ENCODE peak calls at places on chromosomes 13 and 19, in ten cellular contexts. Y is IMR-90, D is adrenal gland, W is gastrocnemius medialis, O is heart left ventricle, H is transverse colon, R is body of pancreas, L is stomach, X is ovary, E is suprapubic skin. V is an unnamed sample.
A peak's percentile ranks its signal among the peaks of the same experiment; 100 is the strongest.

GRCh38 chr19:47228168-47228936 is 2.6 kb downstream of the BBC3 start:
- DNase-seq in R (peak; percentile 58), H (peak; percentile 74), E (no peak), D (peak; percentile 65), O (peak; percentile 60), Y (peak; percentile 17), X (peak; percentile 54), L (peak; percentile 45), W (peak; percentile 44), V (peak; percentile 45)

GRCh38 chr13:110119943-110120905 is 186.7 kb downstream of the COL4A1 start:
- DNase-seq in D (no peak), E (no peak), H (no peak), O (peak; percentile 3), L (no peak), Y (peak; percentile 41), R (no peak), W (no peak), X (no peak), V (no peak)

GRCh38 chr13:74661851-74662250 is 527.6 kb upstream of the KLF12 start:
- DNase-seq in L (no peak), Y (no peak), O (no peak), D (no peak), H (no peak), X (no peak), W (no peak), R (no peak), E (no peak), V (no peak)

GRCh38 chr13:104466016-104466415 is 1399.8 kb upstream of the SLC10A2 start:
- DNase-seq in H (no peak), O (no peak), D (no peak), R (no peak), L (no peak), W (no peak), E (no peak), X (no peak), Y (no peak), V (no peak)

GRCh38 chr19:7869910-7870511 is 4.2 kb downstream of the PRR36 start:
- DNase-seq in Y (peak; percentile 8), D (peak; percentile 94), E (no peak), H (peak; percentile 63), L (peak; percentile 68), R (peak; percentile 82), X (peak; percentile 93), O (no peak), W (no peak), V (no peak)

GRCh38 chr13:75425216-75426009 is 56.6 kb downstream of the TBC1D4 start:
- DNase-seq in H (no peak), Y (no peak), O (no peak), L (no peak), D (no peak), X (no peak), W (no peak), R (no peak), E (no peak), V (no peak)

GRCh38 chr19:18478545-18479311 is 40.8 kb upstream of the ISYNA1 start:
- DNase-seq in D (peak; percentile 84), O (peak; percentile 83), Y (peak; percentile 94), H (peak; percentile 76), R (peak; percentile 58), E (peak; percentile 93), X (peak; percentile 71), L (peak; percentile 70), W (peak; percentile 73), V (peak; percentile 87)

GRCh38 chr13:86282450-86282849 is 483.2 kb upstream of the SLITRK6 start:
- DNase-seq in Y (no peak), O (no peak), E (no peak), H (no peak), D (no peak), X (no peak), W (no peak), L (no peak), R (no peak), V (no peak)

GRCh38 chr13:106038752-106039151 is 496.7 kb downstream of the EFNB2 start:
- DNase-seq in D (no peak), W (no peak), L (no peak), E (no peak), O (no peak), H (no peak), Y (peak; percentile 90), X (no peak), R (no peak), V (no peak)

GRCh38 chr13:57633141-57633949 is 1.8 kb downstream of the PCDH17 start:
- DNase-seq in X (peak; percentile 10), D (peak; percentile 24), W (no peak), R (peak; percentile 71), O (peak; percentile 81), L (peak; percentile 26), Y (no peak), E (no peak), H (peak; percentile 13), V (peak; percentile 87)
- H3K4me3 ChIP-seq in X (peak overlapping the region; percentile 15), D (peak overlapping the region; percentile 64), W (peak overlapping the region; percentile 60), R (peak overlapping the region; percentile 25), O (peak overlapping the region; percentile 46), L (peak overlapping the region; percentile 53), Y (no peak overlapping the region), E (peak overlapping the region; percentile 53), H (peak overlapping the region; percentile 4), V (no peak overlapping the region)

GRCh38 chr13:50419896-50420295 is 404.7 kb downstream of the KCNRG start:
- DNase-seq in E (no peak), Y (no peak), R (no peak), L (peak; percentile 36), W (no peak), X (peak; percentile 29), O (peak; percentile 63), H (no peak), D (peak; percentile 29), V (no peak)
- TF ChIP-seq POLR2A in E (no peak), Y (no peak), R (no peak), L (no peak), W (no peak), X (no peak), O (no peak), H (no peak), D (no peak), V (no peak)

GRCh38 chr19:19997656-19998268 is 41.5 kb downstream of the ZNF682 start:
- DNase-seq in D (peak; percentile 7), Y (no peak), O (peak; percentile 11), E (no peak), L (peak; percentile 27), W (no peak), X (no peak), H (peak; percentile 24), R (peak; percentile 79), V (no peak)
- TF ChIP-seq CTCF in D (peak; percentile 54), Y (no peak), O (peak; percentile 73), E (peak; percentile 69), L (no peak), W (peak; percentile 50), X (peak; percentile 13), H (peak; percentile 55), R (peak; percentile 77), V (no peak)

DNA sequence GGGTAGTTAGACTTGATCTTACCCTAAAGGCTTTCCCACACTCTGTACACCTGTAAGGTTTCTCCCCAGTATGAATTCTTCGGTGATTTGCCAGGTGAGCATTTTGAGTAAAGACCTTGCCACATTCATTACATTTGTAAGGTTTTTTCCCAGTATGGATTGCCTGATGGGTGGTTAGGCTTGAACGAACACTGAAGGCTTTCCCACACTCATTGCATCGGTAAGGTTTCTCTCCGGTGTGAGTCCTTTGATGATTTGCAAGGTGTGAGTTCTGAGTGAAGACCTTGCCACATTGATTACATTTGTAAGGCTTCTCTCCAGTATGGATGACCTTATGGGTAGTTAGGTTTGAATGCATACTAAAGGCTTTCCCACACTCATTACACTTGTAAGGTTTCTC is 23.7 kb downstream of the ERVV-2 start:
- DNase-seq in D (no peak), L (no peak), O (no peak), X (no peak), Y (no peak), W (no peak), E (no peak), R (no peak), H (no peak), V (no peak)
- H3K4me3 ChIP-seq in D (no peak overlapping the region), L (no peak overlapping the region), O (no peak overlapping the region), X (no peak overlapping the region), Y (no peak overlapping the region), W (no peak overlapping the region), E (no peak overlapping the region), R (no peak overlapping the region), H (no peak overlapping the region), V (no peak overlapping the region)

DNA sequence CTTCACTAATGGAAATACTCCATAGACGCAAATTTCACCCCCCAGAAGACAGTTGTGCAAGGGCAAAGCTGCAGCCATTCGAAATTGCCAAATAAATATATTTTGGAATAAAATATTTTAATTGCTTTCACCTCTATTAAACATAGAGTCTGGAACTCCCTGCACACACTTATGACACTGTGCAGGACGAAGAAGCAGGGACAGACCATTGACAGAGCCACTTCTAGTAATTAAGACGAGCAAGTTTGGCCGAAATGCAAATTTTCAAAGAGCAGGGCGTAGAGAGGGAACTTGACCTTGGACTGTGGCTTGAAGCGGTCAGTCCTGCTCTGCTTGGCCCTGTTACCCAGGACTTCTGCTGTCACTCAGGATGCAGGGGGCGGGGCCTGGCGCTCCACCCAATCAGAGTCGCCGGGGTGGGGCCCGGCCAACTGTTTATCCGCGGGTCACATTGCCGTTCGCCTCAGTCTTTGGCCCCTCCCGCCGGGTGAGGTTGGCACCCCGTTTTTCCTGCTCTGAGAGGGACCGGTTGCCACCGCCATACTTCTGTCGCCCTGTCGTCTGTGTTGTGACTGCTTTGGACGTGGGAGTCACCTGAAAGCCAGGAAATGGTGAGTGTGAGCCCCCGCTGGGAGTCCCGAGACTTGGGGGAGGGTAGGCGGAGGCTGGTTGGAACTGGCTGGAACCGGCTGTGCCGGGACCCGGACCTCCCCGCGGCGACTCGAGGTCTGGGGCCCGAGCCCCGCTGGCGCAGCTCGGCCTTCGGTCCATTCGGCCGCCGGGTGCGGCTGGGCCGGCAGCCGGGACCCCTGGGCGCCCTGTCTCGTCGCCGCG is at the start of gene ZNF844:
- DNase-seq in H (peak; percentile 98), R (peak; percentile 99), E (peak; percentile 99), X (peak; percentile 98), W (peak; percentile 93), D (peak; percentile 99), O (peak; percentile 98), Y (peak; percentile 81), L (peak; percentile 99), V (peak; percentile 100)
- TF ChIP-seq POLR2A in H (peak; percentile 97), R (peak; percentile 97), E (peak; percentile 93), X (peak; percentile 88), W (peak; percentile 95), D (peak; percentile 95), O (peak; percentile 52), Y (peak; percentile 90), L (peak; percentile 80), V (no peak)

GRCh38 chr13:34833562-34834182 is 108.4 kb upstream of the NBEA start:
- DNase-seq in Y (peak; percentile 2), H (no peak), O (no peak), D (no peak), W (no peak), L (no peak), X (no peak), E (no peak), R (no peak), V (no peak)
- TF ChIP-seq CTCF in Y (no peak), H (no peak), O (no peak), D (no peak), W (no peak), L (no peak), X (no peak), E (no peak), R (no peak), V (no peak)

V was measured in lower leg skin.